ENCODE peak calls at places on chromosomes 11 and 22, in four cellular contexts. One of them, this sample, is unnamed.
A peak's percentile ranks its signal among the peaks of the same experiment; 100 is the strongest.

GRCh38 chr11:130623909-130624668 is 175.6 kb downstream of the ADAMTS15 start:
- DNase-seq in COLO829: no peak
- DNase-seq in T-helper 2 cell: no peak
- DNase-seq in GM03348: no peak
- DNase-seq in this sample: no peak

GRCh38 chr11:118223576-118223975 is 1.2 kb downstream of the JAML start:
- DNase-seq in COLO829: no peak
- DNase-seq in T-helper 2 cell: peak; percentile 78
- DNase-seq in GM03348: no peak
- DNase-seq in this sample: no peak

GRCh38 chr22:35997438-35997837 is 31.2 kb downstream of the RBFOX2 start:
- DNase-seq in COLO829: no peak
- DNase-seq in T-helper 2 cell: no peak
- DNase-seq in GM03348: no peak
- DNase-seq in this sample: no peak

GRCh38 chr22:35367331-35367886 is 13.5 kb upstream of the HMOX1 start:
- DNase-seq in COLO829: no peak
- DNase-seq in T-helper 2 cell: no peak
- DNase-seq in GM03348: no peak
- DNase-seq in this sample: no peak

GRCh38 chr22:20949698-20950183 is 17.3 kb upstream of the AIFM3 start:
- DNase-seq in COLO829: no peak
- DNase-seq in T-helper 2 cell: no peak
- DNase-seq in GM03348: no peak
- DNase-seq in this sample: no peak

GRCh38 chr11:61378713-61379313 is 13.6 kb upstream of the TMEM216 start:
- DNase-seq in COLO829: peak; percentile 56
- DNase-seq in T-helper 2 cell: no peak
- DNase-seq in GM03348: peak; percentile 91
- DNase-seq in this sample: no peak

GRCh38 chr11:60121259-60121658 is 32.8 kb downstream of the MS4A2 start:
- DNase-seq in COLO829: no peak
- DNase-seq in T-helper 2 cell: no peak
- DNase-seq in GM03348: no peak
- DNase-seq in this sample: no peak

GRCh38 chr11:133718831-133719230 is 126.5 kb downstream of the SPATA19 start:
- DNase-seq in COLO829: no peak
- DNase-seq in T-helper 2 cell: no peak
- DNase-seq in GM03348: no peak
- DNase-seq in this sample: no peak

GRCh38 chr11:96964661-96965060 is 574.8 kb downstream of the JRKL start:
- DNase-seq in COLO829: no peak
- DNase-seq in T-helper 2 cell: no peak
- DNase-seq in GM03348: no peak
- DNase-seq in this sample: no peak

GRCh38 chr11:10426475-10426874 is 28.6 kb upstream of the AMPD3 start:
- DNase-seq in COLO829: no peak
- DNase-seq in T-helper 2 cell: no peak
- DNase-seq in GM03348: no peak
- DNase-seq in this sample: no peak

GRCh38 chr11:46437106-46437689 is 45.6 kb upstream of the CHRM4 start:
- DNase-seq in COLO829: no peak
- DNase-seq in T-helper 2 cell: no peak
- DNase-seq in GM03348: no peak
- DNase-seq in this sample: no peak